ENCODE peak calls at places on chromosomes 4 and X, in seven cellular contexts. W is astrocyte of the cerebellum; S is DMS153; L is fibroblast of the aortic adventitia; M is activated CD8-positive, alpha-beta memory T cell treated with anti-CD3 and anti-CD28 coated beads for 48 hours; F is left kidney; T is NCI-H1417. E is an unnamed sample.

GRCh38 chr4:2804449-2804972 is 11.6 kb downstream of the SH3BP2 start:
- DNase-seq in W (no peak), S (no peak), L (no peak), M (no peak), F (no peak), T (no peak), E (no peak)

GRCh38 chr4:166043801-166044200 is 170.8 kb downstream of the TLL1 start:
- DNase-seq in W (no peak), S (no peak), L (no peak), M (no peak), F (no peak), T (no peak), E (no peak)

GRCh38 chr4:147571021-147571770 is 46.0 kb upstream of the TMEM184C start:
- DNase-seq in W (no peak), S (no peak), L (no peak), M (no peak), F (no peak), T (no peak), E (no peak)

GRCh38 chr4:156217236-156217635 is 263.6 kb upstream of the CTSO start:
- DNase-seq in W (no peak), S (no peak), L (no peak), M (no peak), F (no peak), T (no peak), E (no peak)

GRCh38 chr4:126458993-126459392 is 1144.2 kb downstream of the FAT4 start:
- DNase-seq in W (no peak), S (no peak), L (no peak), M (no peak), F (no peak), T (peak; percentile 13), E (no peak)

GRCh38 chr4:6991771-6992557 is 51.2 kb upstream of the TADA2B start:
- DNase-seq in W (peak; percentile 90), S (no peak), L (peak; percentile 93), M (no peak), F (no peak), T (no peak), E (peak; percentile 88)

GRCh38 chr4:127212269-127212580 is 420.5 kb upstream of the INTU start:
- DNase-seq in W (no peak), S (no peak), L (no peak), M (no peak), F (no peak), T (no peak), E (no peak)

GRCh38 chrX:48558270-48558669 is 16.0 kb upstream of the RBM3 start:
- DNase-seq in W (peak; percentile 32), S (no peak), L (peak; percentile 89), M (no peak), F (no peak), T (no peak), E (no peak)

GRCh38 chr4:56671860-56672259 is 9.2 kb downstream of the HOPX start:
- DNase-seq in W (no peak), S (no peak), L (no peak), M (no peak), F (no peak), T (no peak), E (no peak)

GRCh38 chr4:83320548-83320947 is 14.1 kb downstream of the HPSE start:
- DNase-seq in W (no peak), S (no peak), L (peak; percentile 32), M (no peak), F (peak; percentile 11), T (no peak), E (no peak)

GRCh38 chr4:23710298-23710697 is 179.5 kb downstream of the PPARGC1A start:
- DNase-seq in W (no peak), S (no peak), L (no peak), M (no peak), F (no peak), T (no peak), E (no peak)

GRCh38 chr4:39259571-39260330 is 77.4 kb downstream of the WDR19 start:
- DNase-seq in W (peak; percentile 41), S (no peak), L (peak; percentile 32), M (no peak), F (peak; percentile 25), T (no peak), E (no peak)

GRCh38 chr4:107825072-107825789 is 499 bp downstream of the SGMS2 start:
- DNase-seq in W (no peak), S (no peak), L (peak; percentile 63), M (no peak), F (peak; percentile 82), T (peak; percentile 74), E (no peak)

GRCh38 chr4:61254406-61254805 is 54.3 kb downstream of the ADGRL3 start:
- DNase-seq in W (no peak), S (no peak), L (no peak), M (no peak), F (no peak), T (peak; percentile 69), E (no peak)

GRCh38 chr4:133802741-133803140 is 398.8 kb downstream of the PABPC4L start:
- DNase-seq in W (no peak), S (no peak), L (peak; percentile 47), M (no peak), F (no peak), T (no peak), E (peak; percentile 15)

GRCh38 chr4:10577018-10577417 is 107.5 kb downstream of the CLNK start:
- DNase-seq in W (no peak), S (no peak), L (no peak), M (no peak), F (no peak), T (no peak), E (no peak)

GRCh38 chrX:7996414-7996813 is 69.2 kb upstream of the PNPLA4 start:
- DNase-seq in W (peak; percentile 26), S (no peak), L (peak; percentile 21), M (no peak), F (peak; percentile 55), T (peak; percentile 85), E (no peak)

GRCh38 chrX:78643106-78643505 is 16.0 kb downstream of the RTL3 start:
- DNase-seq in W (peak; percentile 47), S (no peak), L (no peak), M (no peak), F (peak; percentile 9), T (no peak), E (no peak)

GRCh38 chrX:149275836-149276235 is 229.3 kb downstream of the IDS start:
- DNase-seq in W (no peak), S (no peak), L (no peak), M (no peak), F (no peak), T (no peak), E (no peak)

GRCh38 chr4:112099701-112100289 is 45.5 kb upstream of the FAM241A start:
- DNase-seq in W (peak; percentile 62), S (peak; percentile 78), L (peak; percentile 84), M (no peak), F (peak; percentile 67), T (peak; percentile 76), E (no peak)

GRCh38 chr4:133668061-133668851 is 519.2 kb downstream of the PCDH10 start:
- DNase-seq in W (no peak), S (peak; percentile 47), L (no peak), M (no peak), F (no peak), T (peak; percentile 38), E (peak; percentile 4)

GRCh38 chr4:107721436-107722090 is 1.5 kb upstream of the PAPSS1 start:
- DNase-seq in W (no peak), S (no peak), L (no peak), M (peak; percentile 17), F (peak; percentile 33), T (peak; percentile 69), E (no peak)

GRCh38 chr4:90254357-90254756 is 127.2 kb downstream of the CCSER1 start:
- DNase-seq in W (no peak), S (no peak), L (no peak), M (no peak), F (no peak), T (no peak), E (no peak)

GRCh38 chr4:154491341-154491679 is 289 bp downstream of the DCHS2 start:
- DNase-seq in W (no peak), S (no peak), L (peak; percentile 13), M (no peak), F (peak; percentile 74), T (peak; percentile 93), E (no peak)

E was measured in retinal pigment epithelial cell.